ENCODE peak calls at places on chromosomes 7 and 10, in four cellular contexts. E, F, Q and Y are unnamed samples.

GRCh38 chr10:63157845-63158624 is 24.9 kb downstream of the NRBF2 start:
- DNase-seq in E (no peak), F (peak), Q (peak), Y (peak)

GRCh38 chr10:70052462-70053211 is at the start of gene MACROH2A2:
- DNase-seq in E (peak), F (no peak), Q (peak), Y (no peak)

GRCh38 chr10:96833220-96834001 is 1.3 kb downstream of the LCOR start:
- DNase-seq in E (peak), F (no peak), Q (peak), Y (no peak)

GRCh38 chr10:35505241-35505873 is 99.8 kb upstream of the GJD4 start:
- DNase-seq in E (no peak), F (no peak), Q (no peak), Y (no peak)

GRCh38 chr7:64625114-64626082 is 40.5 kb upstream of the ZNF107 start:
- DNase-seq in E (no peak), F (no peak), Q (no peak), Y (no peak)

GRCh38 chr7:133742709-133743538 is 384.2 kb upstream of the LRGUK start:
- DNase-seq in E (no peak), F (no peak), Q (peak), Y (no peak)

GRCh38 chr7:147547252-147547897 is 1043.2 kb upstream of the C7orf33 start:
- DNase-seq in E (peak), F (no peak), Q (peak), Y (no peak)

GRCh38 chr10:133027480-133027879 is 60.2 kb upstream of the ADGRA1 start:
- DNase-seq in E (no peak), F (no peak), Q (no peak), Y (no peak)

GRCh38 chr7:7696458-7697119 is 21.8 kb downstream of the RPA3 start:
- DNase-seq in E (no peak), F (no peak), Q (no peak), Y (peak)

GRCh38 chr7:55245271-55245723 is 119.8 kb upstream of the LANCL2 start:
- DNase-seq in E (no peak), F (no peak), Q (no peak), Y (peak)

GRCh38 chr10:51063659-51064535 is 10.4 kb upstream of the PRKG1 start:
- DNase-seq in E (no peak), F (peak), Q (no peak), Y (no peak)

GRCh38 chr7:140722254-140722653 is 25.7 kb downstream of the NDUFB2 start:
- DNase-seq in E (no peak), F (no peak), Q (no peak), Y (peak)

GRCh38 chr10:72480861-72481260 is 126.1 kb upstream of the DNAJB12 start:
- DNase-seq in E (no peak), F (no peak), Q (no peak), Y (no peak)

GRCh38 chr7:82343-83155 is 109.8 kb upstream of the FAM20C start:
- DNase-seq in E (peak), F (no peak), Q (no peak), Y (no peak)

GRCh38 chr10:1036341-1036791 is 10.7 kb upstream of the IDI2 start:
- DNase-seq in E (no peak), F (no peak), Q (no peak), Y (peak)

GRCh38 chr7:100859856-100860255 is 7.3 kb upstream of the TRIP6 start:
- DNase-seq in E (no peak), F (no peak), Q (no peak), Y (no peak)

GRCh38 chr10:10630281-10630680 is 387.4 kb upstream of the CELF2 start:
- DNase-seq in E (no peak), F (no peak), Q (no peak), Y (no peak)

GRCh38 chr10:86361134-86362128 is 5.2 kb downstream of the GRID1 start:
- DNase-seq in E (no peak), F (no peak), Q (no peak), Y (no peak)

GRCh38 chr7:42091461-42092229 is 145.4 kb downstream of the GLI3 start:
- DNase-seq in E (peak), F (no peak), Q (no peak), Y (no peak)

GRCh38 chr7:32518534-32519140 is 23.3 kb downstream of the AVL9 start:
- DNase-seq in E (no peak), F (peak), Q (no peak), Y (no peak)

GRCh38 chr7:139246905-139247304 is 15.9 kb downstream of the UBN2 start:
- DNase-seq in E (no peak), F (no peak), Q (no peak), Y (no peak)

GRCh38 chr7:131843862-131844261 is 287.4 kb upstream of the PODXL start:
- DNase-seq in E (no peak), F (no peak), Q (no peak), Y (no peak)

GRCh38 chr7:4479367-4480039 is 202.6 kb upstream of the FOXK1 start:
- DNase-seq in E (no peak), F (peak), Q (peak), Y (peak)
- TF ChIP-seq CTCF in E (no peak), F (no peak), Q (peak), Y (peak)

DNA sequence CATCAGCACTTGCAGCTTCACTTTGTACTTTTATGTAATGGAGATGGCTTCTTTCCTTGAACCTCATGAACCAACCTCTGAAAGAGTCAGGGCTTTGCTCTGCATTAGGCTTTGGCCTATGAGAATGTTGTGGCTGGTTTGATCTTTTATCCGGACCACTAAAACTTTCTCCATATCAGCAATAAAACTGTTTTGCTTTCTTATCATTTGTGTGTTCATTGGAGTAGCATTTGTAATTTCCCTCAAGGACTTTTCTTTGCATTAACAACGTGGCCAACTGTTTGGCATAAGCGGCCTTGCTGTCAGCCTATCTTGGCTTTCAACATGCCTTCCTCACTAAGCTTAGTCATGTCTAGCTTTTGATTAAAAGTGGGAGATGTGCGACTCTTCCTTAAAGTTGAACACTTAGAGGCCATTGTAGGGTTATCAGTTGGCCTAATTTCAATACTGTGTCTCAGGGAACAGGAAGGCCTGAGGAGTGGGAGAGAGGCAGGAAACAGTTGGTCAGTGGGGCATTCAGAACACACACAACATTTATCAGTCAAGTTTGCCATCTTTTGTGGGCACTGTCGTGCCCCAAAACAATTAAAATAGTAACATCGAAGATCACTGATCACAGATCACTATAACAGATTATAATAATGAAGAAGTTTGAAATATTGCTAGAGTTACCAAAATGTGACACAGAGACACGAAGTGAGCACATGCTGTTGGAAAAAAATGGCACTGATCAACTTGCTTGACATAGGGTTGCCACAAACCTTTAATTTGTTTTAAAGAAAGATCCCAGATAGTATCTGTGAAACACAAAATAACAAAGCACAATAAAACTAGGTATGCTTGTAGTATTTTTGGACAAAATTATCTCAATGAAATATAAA is 64.7 kb downstream of the NRF1 start:
- DNase-seq in E (no peak), F (no peak), Q (no peak), Y (no peak)
- H3K4me3 ChIP-seq in E (no peak), F (no peak), Q (no peak), Y (no peak)

GRCh38 chr7:11379641-11380040 is 406.0 kb downstream of the PHF14 start:
- DNase-seq in E (no peak), F (no peak), Q (no peak), Y (no peak)

GRCh38 chr7:11376549-11376948 is 402.9 kb downstream of the PHF14 start:
- DNase-seq in E (no peak), F (no peak), Q (no peak), Y (no peak)

GRCh38 chr7:11374629-11375028 is 401.0 kb downstream of the PHF14 start:
- DNase-seq in E (no peak), F (no peak), Q (peak), Y (no peak)

GRCh38 chr7:11369696-11370095 is 396.0 kb downstream of the PHF14 start:
- DNase-seq in E (no peak), F (no peak), Q (no peak), Y (no peak)

DNA sequence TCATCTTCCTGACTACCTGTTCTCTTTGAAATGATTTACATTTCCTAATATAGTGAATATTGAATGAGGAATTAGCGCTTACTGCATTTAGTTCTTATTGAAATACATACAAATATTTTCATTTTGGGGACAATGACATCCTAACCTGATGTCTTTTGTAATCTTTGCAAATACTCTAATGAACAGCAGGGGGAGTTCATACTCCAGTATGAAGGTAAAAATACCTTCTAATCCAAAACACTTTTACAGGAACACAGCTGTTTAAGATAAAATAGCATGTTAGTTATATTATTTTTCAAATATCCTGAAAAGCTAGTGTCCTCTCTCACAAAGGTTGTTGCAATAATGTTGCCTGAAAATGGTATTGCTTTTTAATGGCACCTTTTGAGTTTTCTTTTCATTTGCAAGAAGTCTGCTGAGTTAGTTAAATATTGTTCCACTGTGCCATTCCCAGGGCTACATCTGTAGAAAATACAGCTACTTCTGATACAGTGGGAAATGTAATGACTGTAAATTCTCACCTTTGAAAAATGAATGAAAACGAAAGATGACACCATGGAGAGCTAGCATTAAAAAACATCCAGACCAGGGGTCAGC is 400.0 kb downstream of the PHF14 start:
- DNase-seq in E (no peak), F (no peak), Q (no peak), Y (no peak)
- TF ChIP-seq CTCF in E (peak), F (peak), Q (peak), Y (peak)

GRCh38 chr7:92739091-92739490 is 97.3 kb downstream of the CDK6 start:
- DNase-seq in E (no peak), F (no peak), Q (no peak), Y (no peak)

GRCh38 chr7:92740713-92741126 is 95.7 kb downstream of the CDK6 start:
- DNase-seq in E (no peak), F (no peak), Q (no peak), Y (peak)

GRCh38 chr7:92737706-92738105 is 98.7 kb downstream of the CDK6 start:
- DNase-seq in E (no peak), F (peak), Q (no peak), Y (no peak)

GRCh38 chr7:92742186-92742585 is 94.2 kb downstream of the CDK6 start:
- DNase-seq in E (no peak), F (no peak), Q (no peak), Y (no peak)

GRCh38 chr7:92740134-92740533 is 96.2 kb downstream of the CDK6 start:
- DNase-seq in E (no peak), F (no peak), Q (no peak), Y (no peak)
- H3K4me3 ChIP-seq in E (no peak), F (no peak), Q (no peak), Y (no peak)

DNA sequence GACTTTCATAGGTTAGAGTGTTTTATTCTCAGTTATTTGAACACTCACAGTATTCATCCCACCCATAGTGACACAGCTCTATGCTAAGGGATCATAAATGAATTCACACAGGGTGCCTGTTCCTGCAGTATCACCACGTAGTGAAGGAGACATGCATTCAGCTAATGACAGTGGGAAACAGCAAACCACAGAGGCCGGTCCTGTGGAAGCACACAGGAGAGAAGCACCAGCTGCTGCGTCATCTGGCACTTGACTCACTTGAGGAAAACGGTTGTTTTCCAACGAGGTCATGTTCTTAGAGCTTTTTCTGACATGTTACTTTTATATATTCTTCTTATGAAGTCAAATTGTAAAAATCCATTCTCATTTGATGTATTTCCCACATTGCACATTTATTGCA is 73.0 kb downstream of the UBE3C start:
- DNase-seq in E (no peak), F (no peak), Q (no peak), Y (no peak)
- TF ChIP-seq CTCF in E (no peak), F (no peak), Q (no peak), Y (no peak)

DNA sequence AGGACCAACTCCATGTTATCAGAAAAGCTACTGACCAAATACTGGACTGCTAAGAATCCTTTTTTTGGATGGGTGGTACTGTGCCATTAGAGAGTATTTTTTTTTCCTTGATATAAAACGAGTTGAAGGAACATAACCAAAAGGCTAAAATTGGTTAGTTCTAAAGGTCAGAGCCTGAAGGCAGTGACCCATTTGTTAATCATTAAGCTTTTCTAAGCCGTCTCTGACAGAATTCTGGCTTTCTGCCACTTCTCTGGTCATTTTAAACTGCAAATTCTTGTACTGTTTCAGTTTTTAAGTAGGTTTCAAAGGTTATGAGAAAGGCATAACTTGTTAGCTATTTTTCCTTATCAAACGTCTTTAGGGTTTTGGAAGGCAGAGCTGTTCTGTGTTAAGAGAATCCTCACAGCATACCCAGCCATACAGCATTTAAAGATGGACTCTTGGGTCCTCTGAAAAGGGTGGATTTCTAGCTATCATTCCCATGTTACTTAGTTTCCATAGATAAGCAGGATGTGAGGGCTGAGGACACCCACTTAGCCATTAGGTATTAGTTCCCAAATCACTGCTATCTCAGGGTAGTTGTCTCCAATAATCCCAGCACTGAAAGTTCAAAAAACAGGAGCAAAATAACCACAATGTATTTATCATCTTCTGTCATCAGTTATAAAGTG is 196.8 kb downstream of the RNLS start:
- DNase-seq in E (no peak), F (no peak), Q (no peak), Y (peak)
- H3K4me3 ChIP-seq in E (peak), F (no peak), Q (no peak), Y (peak)